ENCODE peak calls at places on chromosomes 5 and 9, in nine cellular contexts. V, T, P, H, S, N, Z, Y and G are unnamed samples.

GRCh38 chr5:109136906-109137305 is 272.9 kb downstream of the PJA2 start:
- DNase-seq in V (no peak), T (no peak), P (no peak), H (no peak), S (no peak), N (no peak), Z (no peak), Y (no peak), G (no peak)

GRCh38 chr5:131114754-131115153 is 50.3 kb downstream of the HINT1 start:
- DNase-seq in V (no peak), T (no peak), P (no peak), H (no peak), S (no peak), N (no peak), Z (no peak), Y (no peak), G (no peak)

GRCh38 chr9:130458804-130459067 is 14.0 kb downstream of the ASS1 start:
- DNase-seq in V (no peak), T (no peak), P (no peak), H (no peak), S (no peak), N (no peak), Z (no peak), Y (no peak), G (no peak)

GRCh38 chr9:134698587-134699342 is 57.2 kb downstream of the COL5A1 start:
- DNase-seq in V (peak; percentile 50), T (peak; percentile 26), P (peak; percentile 62), H (peak; percentile 89), S (peak; percentile 81), N (peak; percentile 61), Z (peak; percentile 62), Y (peak; percentile 38), G (peak; percentile 86)

GRCh38 chr5:117054141-117054540 is 479.5 kb upstream of the SEMA6A start:
- DNase-seq in V (no peak), T (no peak), P (no peak), H (no peak), S (no peak), N (no peak), Z (no peak), Y (no peak), G (no peak)

GRCh38 chr9:130237071-130237470 is 28.5 kb upstream of the HMCN2 start:
- DNase-seq in V (no peak), T (no peak), P (peak; percentile 45), H (no peak), S (no peak), N (no peak), Z (no peak), Y (no peak), G (no peak)

GRCh38 chr9:76564300-76564699 is 105.3 kb downstream of the GCNT1 start:
- DNase-seq in V (no peak), T (no peak), P (no peak), H (no peak), S (no peak), N (no peak), Z (no peak), Y (peak; percentile 54), G (no peak)

GRCh38 chr5:79489773-79490172 is 24.2 kb downstream of the HOMER1 start:
- DNase-seq in V (no peak), T (no peak), P (no peak), H (no peak), S (no peak), N (no peak), Z (no peak), Y (no peak), G (no peak)

GRCh38 chr5:83846601-83847000 is 125.9 kb upstream of the HAPLN1 start:
- DNase-seq in V (no peak), T (no peak), P (no peak), H (no peak), S (no peak), N (no peak), Z (no peak), Y (no peak), G (no peak)

GRCh38 chr9:27206041-27206440 is 90.9 kb downstream of the EQTN start:
- DNase-seq in V (no peak), T (no peak), P (no peak), H (no peak), S (no peak), N (no peak), Z (no peak), Y (no peak), G (no peak)

GRCh38 chr9:123370108-123370507 is 14.1 kb downstream of the CRB2 start:
- DNase-seq in V (no peak), T (no peak), P (no peak), H (no peak), S (no peak), N (no peak), Z (no peak), Y (no peak), G (no peak)

DNA sequence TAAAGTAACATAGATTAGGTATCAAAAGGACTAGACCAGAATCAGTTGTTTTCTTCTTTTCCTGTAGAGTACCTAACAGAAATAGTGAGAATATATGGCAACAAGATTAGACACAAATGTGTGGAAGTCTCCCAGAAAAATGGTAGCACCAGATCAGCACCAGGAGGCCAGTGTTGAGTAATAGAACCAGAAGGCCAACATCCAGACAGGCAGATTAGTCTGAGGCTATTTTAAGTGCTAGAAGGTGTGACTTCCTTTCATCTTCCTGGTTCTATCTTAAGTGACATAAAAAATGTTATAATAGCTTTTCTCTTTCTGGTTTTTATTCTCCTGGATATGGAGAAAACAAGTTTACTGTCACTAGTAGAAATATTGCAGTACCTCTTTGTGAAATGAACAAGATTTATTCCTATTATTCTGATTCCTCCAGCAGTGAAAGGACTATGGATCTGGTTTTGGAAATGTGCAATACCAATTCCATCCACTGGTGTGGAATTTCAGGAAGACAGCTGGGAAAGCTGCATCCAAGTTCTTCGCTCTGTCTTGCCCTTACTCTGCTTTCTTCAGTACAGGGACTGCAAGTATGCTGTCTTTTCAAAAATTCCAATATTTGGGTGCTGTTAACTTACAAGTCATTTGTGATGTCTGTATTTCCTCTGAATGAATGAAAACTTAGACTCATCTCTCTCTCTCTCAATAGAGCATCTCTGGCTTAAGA is 39.1 kb downstream of the SHLD3 start:
- DNase-seq in V (peak; percentile 13), T (no peak), P (peak; percentile 16), H (no peak), S (peak; percentile 25), N (no peak), Z (no peak), Y (no peak), G (no peak)
- TF ChIP-seq CTCF in V (peak; percentile 45), T (peak; percentile 14), P (peak; percentile 53), H (peak; percentile 50), S (peak; percentile 5), N (no peak), Z (no peak), Y (peak; percentile 38), G (no peak)

DNA sequence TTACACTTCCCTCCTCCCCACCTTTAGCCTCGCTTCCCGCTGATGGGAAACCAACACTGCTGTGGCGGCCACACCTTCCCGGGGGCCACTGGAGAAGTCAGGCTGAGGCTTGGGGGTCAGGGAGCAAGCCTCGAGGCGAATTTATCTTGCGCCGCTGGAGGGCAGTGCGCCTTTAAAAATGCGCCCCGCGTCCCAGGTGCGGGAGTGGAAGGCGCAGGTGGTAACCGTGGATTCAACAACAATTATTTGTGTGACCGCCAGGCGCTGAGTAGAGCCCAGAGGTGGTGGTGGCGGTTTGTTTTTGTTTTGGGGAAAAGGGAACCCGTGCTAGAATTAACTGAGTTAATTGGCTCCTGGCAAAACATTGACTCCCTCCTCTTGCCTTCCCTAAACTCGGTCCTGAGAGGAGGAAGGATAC is 1.1 kb downstream of the CFAP77 start:
- DNase-seq in V (peak; percentile 34), T (peak; percentile 85), P (peak; percentile 41), H (peak; percentile 74), S (peak; percentile 69), N (peak; percentile 80), Z (peak; percentile 61), Y (peak; percentile 9), G (peak; percentile 77)
- TF ChIP-seq CTCF in V (peak; percentile 75), T (peak; percentile 87), P (peak; percentile 74), H (peak; percentile 82), S (peak; percentile 76), N (peak; percentile 73), Z (peak; percentile 48), Y (peak; percentile 34), G (peak; percentile 82)

GRCh38 chr5:34658023-34658422 is 1.9 kb downstream of the RAI14 start:
- DNase-seq in V (peak; percentile 67), T (no peak), P (peak; percentile 64), H (no peak), S (peak; percentile 82), N (no peak), Z (no peak), Y (peak; percentile 38), G (no peak)
- TF ChIP-seq CTCF in V (no peak), T (no peak), P (peak; percentile 35), H (no peak), S (peak; percentile 6), N (no peak), Z (no peak), Y (peak; percentile 27), G (no peak)

GRCh38 chr9:137286980-137287383 is 9.5 kb downstream of the TOR4A start:
- DNase-seq in V (peak; percentile 85), T (peak; percentile 48), P (peak; percentile 66), H (peak; percentile 43), S (peak; percentile 94), N (peak; percentile 67), Z (peak; percentile 77), Y (no peak), G (peak; percentile 81)
- TF ChIP-seq CTCF in V (peak; percentile 78), T (peak; percentile 53), P (peak; percentile 67), H (peak; percentile 25), S (peak; percentile 54), N (peak; percentile 55), Z (peak; percentile 33), Y (peak; percentile 65), G (peak; percentile 55)

GRCh38 chr5:71576241-71576640 is 10.9 kb upstream of the MCCC2 start:
- DNase-seq in V (no peak), T (no peak), P (no peak), H (no peak), S (no peak), N (no peak), Z (no peak), Y (no peak), G (no peak)

GRCh38 chr5:71569748-71570509 is 17.2 kb upstream of the MCCC2 start:
- DNase-seq in V (peak; percentile 34), T (no peak), P (no peak), H (no peak), S (no peak), N (no peak), Z (no peak), Y (no peak), G (no peak)

DNA sequence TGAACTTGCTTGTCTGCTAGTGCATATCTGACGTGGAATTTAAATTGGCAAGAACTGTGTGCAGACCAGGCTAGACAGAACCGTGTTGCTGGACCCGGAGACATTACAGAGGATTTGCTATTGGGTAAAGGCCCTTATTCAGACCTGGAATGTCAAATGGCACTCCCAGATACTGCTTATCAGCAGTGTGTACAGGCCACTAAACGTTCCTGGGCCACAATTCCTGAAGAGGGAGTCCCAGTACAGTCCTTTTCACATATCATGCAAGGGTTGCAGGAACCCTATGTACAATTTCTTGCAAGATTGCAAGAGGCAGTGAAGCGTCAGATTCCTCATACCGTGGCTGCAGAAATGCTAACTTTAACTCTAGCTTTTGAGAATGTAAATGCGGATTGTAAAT is 13.5 kb upstream of the MCCC2 start:
- DNase-seq in V (no peak), T (no peak), P (peak; percentile 4), H (no peak), S (no peak), N (no peak), Z (no peak), Y (no peak), G (no peak)
- TF ChIP-seq CTCF in V (no peak), T (no peak), P (no peak), H (no peak), S (no peak), N (no peak), Z (no peak), Y (no peak), G (no peak)